ENCODE peak calls at places on chromosomes 13 and 19, in ten cellular contexts. One of them, this sample, is unnamed.

GRCh38 chr13:45518525-45519235 is 53.9 kb downstream of the COG3 start:
- DNase-seq in A549: no peak
- DNase-seq in LoVo: no peak
- DNase-seq in SK-MEL-5: peak
- DNase-seq in fibroblast of the conjunctiva: no peak
- DNase-seq in NCI-H2081: no peak
- DNase-seq in B cell: no peak
- DNase-seq in PC-9: no peak
- DNase-seq in GM03348: no peak
- DNase-seq in psoas muscle: no peak
- DNase-seq in this sample: no peak

GRCh38 chr19:39401549-39402416 is 4.9 kb upstream of the ZFP36 start:
- DNase-seq in A549: peak
- DNase-seq in LoVo: peak
- DNase-seq in SK-MEL-5: no peak
- DNase-seq in fibroblast of the conjunctiva: no peak
- DNase-seq in NCI-H2081: no peak
- DNase-seq in B cell: no peak
- DNase-seq in PC-9: peak
- DNase-seq in GM03348: no peak
- DNase-seq in psoas muscle: peak
- DNase-seq in this sample: peak

GRCh38 chr19:17296976-17297375 is 6.2 kb downstream of the ABHD8 start:
- DNase-seq in A549: no peak
- DNase-seq in LoVo: no peak
- DNase-seq in SK-MEL-5: no peak
- DNase-seq in fibroblast of the conjunctiva: no peak
- DNase-seq in NCI-H2081: no peak
- DNase-seq in B cell: no peak
- DNase-seq in PC-9: no peak
- DNase-seq in GM03348: no peak
- DNase-seq in psoas muscle: no peak
- DNase-seq in this sample: no peak

GRCh38 chr19:51020988-51021651 is 1.6 kb upstream of the KLK10 start:
- DNase-seq in A549: peak
- DNase-seq in LoVo: peak
- DNase-seq in SK-MEL-5: peak
- DNase-seq in fibroblast of the conjunctiva: no peak
- DNase-seq in NCI-H2081: peak
- DNase-seq in B cell: no peak
- DNase-seq in PC-9: peak
- DNase-seq in GM03348: peak
- DNase-seq in psoas muscle: peak
- DNase-seq in this sample: no peak

GRCh38 chr19:17468302-17469091 is 1.8 kb upstream of the SLC27A1 start:
- DNase-seq in A549: no peak
- DNase-seq in LoVo: no peak
- DNase-seq in SK-MEL-5: peak
- DNase-seq in fibroblast of the conjunctiva: no peak
- DNase-seq in NCI-H2081: no peak
- DNase-seq in B cell: no peak
- DNase-seq in PC-9: no peak
- DNase-seq in GM03348: peak
- DNase-seq in psoas muscle: peak
- DNase-seq in this sample: no peak

GRCh38 chr19:2625434-2625833 is 77.1 kb downstream of the GNG7 start:
- DNase-seq in A549: no peak
- DNase-seq in LoVo: no peak
- DNase-seq in SK-MEL-5: no peak
- DNase-seq in fibroblast of the conjunctiva: no peak
- DNase-seq in NCI-H2081: no peak
- DNase-seq in B cell: no peak
- DNase-seq in PC-9: no peak
- DNase-seq in GM03348: no peak
- DNase-seq in psoas muscle: no peak
- DNase-seq in this sample: no peak

GRCh38 chr19:17394891-17395415 is 957 bp upstream of the CCDC194 start:
- DNase-seq in A549: peak
- DNase-seq in LoVo: peak
- DNase-seq in SK-MEL-5: peak
- DNase-seq in fibroblast of the conjunctiva: peak
- DNase-seq in NCI-H2081: no peak
- DNase-seq in B cell: peak
- DNase-seq in PC-9: peak
- DNase-seq in GM03348: peak
- DNase-seq in psoas muscle: peak
- DNase-seq in this sample: peak

GRCh38 chr13:42102961-42103688 is 54.7 kb downstream of the DGKH start:
- DNase-seq in A549: no peak
- DNase-seq in LoVo: no peak
- DNase-seq in SK-MEL-5: no peak
- DNase-seq in fibroblast of the conjunctiva: no peak
- DNase-seq in NCI-H2081: no peak
- DNase-seq in B cell: no peak
- DNase-seq in PC-9: no peak
- DNase-seq in GM03348: peak
- DNase-seq in psoas muscle: no peak
- DNase-seq in this sample: no peak

GRCh38 chr13:75415720-75416119 is 66.2 kb downstream of the TBC1D4 start:
- DNase-seq in A549: no peak
- DNase-seq in LoVo: no peak
- DNase-seq in SK-MEL-5: no peak
- DNase-seq in fibroblast of the conjunctiva: peak
- DNase-seq in NCI-H2081: no peak
- DNase-seq in B cell: no peak
- DNase-seq in PC-9: no peak
- DNase-seq in GM03348: peak
- DNase-seq in psoas muscle: no peak
- DNase-seq in this sample: no peak

GRCh38 chr13:91142572-91142971 is 204.9 kb upstream of the MIR17HG start:
- DNase-seq in A549: peak
- DNase-seq in LoVo: no peak
- DNase-seq in SK-MEL-5: no peak
- DNase-seq in fibroblast of the conjunctiva: no peak
- DNase-seq in NCI-H2081: peak
- DNase-seq in B cell: no peak
- DNase-seq in PC-9: peak
- DNase-seq in GM03348: peak
- DNase-seq in psoas muscle: no peak
- DNase-seq in this sample: no peak

GRCh38 chr19:48367855-48368254 is 3.7 kb downstream of the SYNGR4 start:
- DNase-seq in A549: no peak
- DNase-seq in LoVo: no peak
- DNase-seq in SK-MEL-5: no peak
- DNase-seq in fibroblast of the conjunctiva: no peak
- DNase-seq in NCI-H2081: no peak
- DNase-seq in B cell: no peak
- DNase-seq in PC-9: no peak
- DNase-seq in GM03348: no peak
- DNase-seq in psoas muscle: no peak
- DNase-seq in this sample: no peak

GRCh38 chr13:28268800-28269223 is 130.5 kb downstream of the PAN3 start:
- DNase-seq in A549: no peak
- DNase-seq in LoVo: no peak
- DNase-seq in SK-MEL-5: no peak
- DNase-seq in fibroblast of the conjunctiva: no peak
- DNase-seq in NCI-H2081: no peak
- DNase-seq in B cell: peak
- DNase-seq in PC-9: no peak
- DNase-seq in GM03348: no peak
- DNase-seq in psoas muscle: no peak
- DNase-seq in this sample: no peak

This sample was measured in activated T-cell treated with anti-CD3 and anti-CD28 coated beads, Interleukin-2, amount 50 U/mL, for 4 hours.